ENCODE peak calls at places on chromosome 6, in eight cellular contexts. One of them, this sample, is unnamed.

GRCh38 chr6:165184192-165184979 is 125.0 kb downstream of the C6orf118 start:
- DNase-seq in NCI-H2029: peak; percentile 46
- DNase-seq in RCC 7860: no peak
- DNase-seq in heart left ventricle: no peak
- DNase-seq in stimulated activated CD4-positive, alpha-beta T cell treated with anti-CD3 and anti-CD28 coated beads, Interleukin-1b, Interleukin-23, amount 100 ng/mL, for 24 hours: no peak
- DNase-seq in lower leg skin: peak; percentile 18
- DNase-seq in activated CD4-positive, alpha-beta T cell treated with anti-CD3 and anti-CD28 coated beads for 48 hours: no peak
- DNase-seq in AML-193: no peak
- DNase-seq in this sample: no peak

GRCh38 chr6:44128020-44128917 is 915 bp downstream of the TMEM63B start:
- DNase-seq in heart left ventricle: peak; percentile 52
- DNase-seq in lower leg skin: peak; percentile 35
- DNase-seq in NCI-H2029: no peak
- DNase-seq in AML-193: peak; percentile 38
- DNase-seq in RCC 7860: no peak
- DNase-seq in stimulated activated CD4-positive, alpha-beta T cell treated with anti-CD3 and anti-CD28 coated beads, Interleukin-1b, Interleukin-23, amount 100 ng/mL, for 24 hours: no peak
- DNase-seq in activated CD4-positive, alpha-beta T cell treated with anti-CD3 and anti-CD28 coated beads for 48 hours: peak; percentile 36
- DNase-seq in this sample: peak; percentile 39

GRCh38 chr6:37503486-37503980 is 3.8 kb upstream of the CCDC167 start:
- DNase-seq in stimulated activated CD4-positive, alpha-beta T cell treated with anti-CD3 and anti-CD28 coated beads, Interleukin-1b, Interleukin-23, amount 100 ng/mL, for 24 hours: no peak
- DNase-seq in heart left ventricle: no peak
- DNase-seq in activated CD4-positive, alpha-beta T cell treated with anti-CD3 and anti-CD28 coated beads for 48 hours: no peak
- DNase-seq in lower leg skin: no peak
- DNase-seq in RCC 7860: no peak
- DNase-seq in NCI-H2029: no peak
- DNase-seq in AML-193: peak; percentile 22
- DNase-seq in this sample: no peak

GRCh38 chr6:79607000-79607399 is 24.1 kb upstream of the SH3BGRL2 start:
- DNase-seq in AML-193: no peak
- DNase-seq in heart left ventricle: no peak
- DNase-seq in NCI-H2029: no peak
- DNase-seq in activated CD4-positive, alpha-beta T cell treated with anti-CD3 and anti-CD28 coated beads for 48 hours: no peak
- DNase-seq in lower leg skin: no peak
- DNase-seq in stimulated activated CD4-positive, alpha-beta T cell treated with anti-CD3 and anti-CD28 coated beads, Interleukin-1b, Interleukin-23, amount 100 ng/mL, for 24 hours: no peak
- DNase-seq in RCC 7860: no peak
- DNase-seq in this sample: no peak

GRCh38 chr6:114735118-114735730 is 392.4 kb upstream of the HS3ST5 start:
- DNase-seq in heart left ventricle: no peak
- DNase-seq in stimulated activated CD4-positive, alpha-beta T cell treated with anti-CD3 and anti-CD28 coated beads, Interleukin-1b, Interleukin-23, amount 100 ng/mL, for 24 hours: no peak
- DNase-seq in NCI-H2029: no peak
- DNase-seq in activated CD4-positive, alpha-beta T cell treated with anti-CD3 and anti-CD28 coated beads for 48 hours: no peak
- DNase-seq in RCC 7860: no peak
- DNase-seq in lower leg skin: no peak
- DNase-seq in AML-193: no peak
- DNase-seq in this sample: peak; percentile 10

GRCh38 chr6:86477510-86478166 is 459.7 kb upstream of the HTR1E start:
- DNase-seq in activated CD4-positive, alpha-beta T cell treated with anti-CD3 and anti-CD28 coated beads for 48 hours: no peak
- DNase-seq in AML-193: no peak
- DNase-seq in RCC 7860: no peak
- DNase-seq in heart left ventricle: no peak
- DNase-seq in NCI-H2029: peak; percentile 7
- DNase-seq in lower leg skin: no peak
- DNase-seq in stimulated activated CD4-positive, alpha-beta T cell treated with anti-CD3 and anti-CD28 coated beads, Interleukin-1b, Interleukin-23, amount 100 ng/mL, for 24 hours: no peak
- DNase-seq in this sample: peak; percentile 76

GRCh38 chr6:2097464-2097863 is 147.9 kb downstream of the GMDS start:
- DNase-seq in NCI-H2029: no peak
- DNase-seq in RCC 7860: no peak
- DNase-seq in activated CD4-positive, alpha-beta T cell treated with anti-CD3 and anti-CD28 coated beads for 48 hours: no peak
- DNase-seq in heart left ventricle: no peak
- DNase-seq in lower leg skin: no peak
- DNase-seq in stimulated activated CD4-positive, alpha-beta T cell treated with anti-CD3 and anti-CD28 coated beads, Interleukin-1b, Interleukin-23, amount 100 ng/mL, for 24 hours: no peak
- DNase-seq in AML-193: no peak
- DNase-seq in this sample: peak; percentile 11

GRCh38 chr6:38035478-38035877 is 216.0 kb downstream of the ZFAND3 start:
- DNase-seq in activated CD4-positive, alpha-beta T cell treated with anti-CD3 and anti-CD28 coated beads for 48 hours: no peak
- DNase-seq in NCI-H2029: no peak
- DNase-seq in RCC 7860: no peak
- DNase-seq in heart left ventricle: no peak
- DNase-seq in AML-193: no peak
- DNase-seq in lower leg skin: no peak
- DNase-seq in stimulated activated CD4-positive, alpha-beta T cell treated with anti-CD3 and anti-CD28 coated beads, Interleukin-1b, Interleukin-23, amount 100 ng/mL, for 24 hours: no peak
- DNase-seq in this sample: no peak

GRCh38 chr6:138087549-138087948 is 19.7 kb downstream of the PERP start:
- DNase-seq in activated CD4-positive, alpha-beta T cell treated with anti-CD3 and anti-CD28 coated beads for 48 hours: no peak
- DNase-seq in NCI-H2029: no peak
- DNase-seq in RCC 7860: no peak
- DNase-seq in AML-193: no peak
- DNase-seq in stimulated activated CD4-positive, alpha-beta T cell treated with anti-CD3 and anti-CD28 coated beads, Interleukin-1b, Interleukin-23, amount 100 ng/mL, for 24 hours: no peak
- DNase-seq in lower leg skin: no peak
- DNase-seq in heart left ventricle: no peak
- DNase-seq in this sample: peak; percentile 88

GRCh38 chr6:108942556-108943492 is 94.6 kb downstream of the ARMC2 start:
- DNase-seq in activated CD4-positive, alpha-beta T cell treated with anti-CD3 and anti-CD28 coated beads for 48 hours: peak; percentile 67
- DNase-seq in NCI-H2029: no peak
- DNase-seq in heart left ventricle: no peak
- DNase-seq in lower leg skin: no peak
- DNase-seq in stimulated activated CD4-positive, alpha-beta T cell treated with anti-CD3 and anti-CD28 coated beads, Interleukin-1b, Interleukin-23, amount 100 ng/mL, for 24 hours: no peak
- DNase-seq in RCC 7860: no peak
- DNase-seq in AML-193: no peak
- DNase-seq in this sample: peak; percentile 42

GRCh38 chr6:165807249-165807951 is 144.4 kb upstream of the PDE10A start:
- DNase-seq in heart left ventricle: no peak
- DNase-seq in activated CD4-positive, alpha-beta T cell treated with anti-CD3 and anti-CD28 coated beads for 48 hours: no peak
- DNase-seq in RCC 7860: no peak
- DNase-seq in stimulated activated CD4-positive, alpha-beta T cell treated with anti-CD3 and anti-CD28 coated beads, Interleukin-1b, Interleukin-23, amount 100 ng/mL, for 24 hours: no peak
- DNase-seq in lower leg skin: no peak
- DNase-seq in NCI-H2029: no peak
- DNase-seq in AML-193: no peak
- DNase-seq in this sample: no peak

GRCh38 chr6:43715056-43715788 is 27.6 kb upstream of the MRPS18A start:
- DNase-seq in heart left ventricle: no peak
- DNase-seq in AML-193: no peak
- DNase-seq in RCC 7860: no peak
- DNase-seq in NCI-H2029: no peak
- DNase-seq in lower leg skin: no peak
- DNase-seq in activated CD4-positive, alpha-beta T cell treated with anti-CD3 and anti-CD28 coated beads for 48 hours: no peak
- DNase-seq in stimulated activated CD4-positive, alpha-beta T cell treated with anti-CD3 and anti-CD28 coated beads, Interleukin-1b, Interleukin-23, amount 100 ng/mL, for 24 hours: no peak
- DNase-seq in this sample: no peak

GRCh38 chr6:37029249-37029959 is 23.9 kb downstream of the FGD2 start:
- DNase-seq in RCC 7860: peak; percentile 75
- DNase-seq in AML-193: peak; percentile 98
- DNase-seq in lower leg skin: peak; percentile 59
- DNase-seq in stimulated activated CD4-positive, alpha-beta T cell treated with anti-CD3 and anti-CD28 coated beads, Interleukin-1b, Interleukin-23, amount 100 ng/mL, for 24 hours: no peak
- DNase-seq in activated CD4-positive, alpha-beta T cell treated with anti-CD3 and anti-CD28 coated beads for 48 hours: peak; percentile 61
- DNase-seq in NCI-H2029: peak; percentile 46
- DNase-seq in heart left ventricle: peak; percentile 69
- DNase-seq in this sample: peak; percentile 95